ENCODE peak calls at places on chromosomes 12 and 14, in five cellular contexts. One of them, this sample, is unnamed.

GRCh38 chr12:116933101-116933500 is 22.4 kb downstream of the FBXW8 start:
- DNase-seq in cerebellum: no peak
- DNase-seq in fibroblast of the conjunctiva: no peak
- DNase-seq in renal cortical epithelial cell: no peak
- DNase-seq in DMS 273 treated with DMSO at 0.1 percent for 48 hours: no peak
- DNase-seq in this sample: no peak

GRCh38 chr14:96464136-96464535 is 38.0 kb upstream of the PAPOLA start:
- DNase-seq in cerebellum: no peak
- DNase-seq in fibroblast of the conjunctiva: no peak
- DNase-seq in renal cortical epithelial cell: no peak
- DNase-seq in DMS 273 treated with DMSO at 0.1 percent for 48 hours: no peak
- DNase-seq in this sample: no peak

GRCh38 chr12:124709722-124710656 is 142.6 kb upstream of the NCOR2 start:
- DNase-seq in cerebellum: no peak
- DNase-seq in fibroblast of the conjunctiva: no peak
- DNase-seq in renal cortical epithelial cell: no peak
- DNase-seq in DMS 273 treated with DMSO at 0.1 percent for 48 hours: no peak
- DNase-seq in this sample: peak; percentile 42

GRCh38 chr14:99120147-99121026 is 151.6 kb downstream of the BCL11B start:
- DNase-seq in cerebellum: no peak
- DNase-seq in fibroblast of the conjunctiva: no peak
- DNase-seq in renal cortical epithelial cell: no peak
- DNase-seq in DMS 273 treated with DMSO at 0.1 percent for 48 hours: peak; percentile 32
- DNase-seq in this sample: no peak

GRCh38 chr12:1256991-1257390 is 266.0 kb downstream of the ERC1 start:
- DNase-seq in cerebellum: no peak
- DNase-seq in fibroblast of the conjunctiva: no peak
- DNase-seq in renal cortical epithelial cell: no peak
- DNase-seq in DMS 273 treated with DMSO at 0.1 percent for 48 hours: no peak
- DNase-seq in this sample: no peak

GRCh38 chr12:116662612-116663144 is 75.2 kb downstream of the SPRING1 start:
- DNase-seq in cerebellum: no peak
- DNase-seq in fibroblast of the conjunctiva: no peak
- DNase-seq in renal cortical epithelial cell: no peak
- DNase-seq in DMS 273 treated with DMSO at 0.1 percent for 48 hours: peak; percentile 48
- DNase-seq in this sample: no peak

GRCh38 chr14:64705406-64706118 is 1.3 kb downstream of the PLEKHG3 start:
- DNase-seq in cerebellum: no peak
- DNase-seq in fibroblast of the conjunctiva: no peak
- DNase-seq in renal cortical epithelial cell: no peak
- DNase-seq in DMS 273 treated with DMSO at 0.1 percent for 48 hours: no peak
- DNase-seq in this sample: peak; percentile 39

GRCh38 chr12:89538902-89539301 is 13.1 kb upstream of the POC1B start:
- DNase-seq in cerebellum: no peak
- DNase-seq in fibroblast of the conjunctiva: no peak
- DNase-seq in renal cortical epithelial cell: no peak
- DNase-seq in DMS 273 treated with DMSO at 0.1 percent for 48 hours: no peak
- DNase-seq in this sample: no peak

GRCh38 chr12:54251667-54252284 is 28.1 kb downstream of the CBX5 start:
- DNase-seq in cerebellum: peak; percentile 39
- DNase-seq in fibroblast of the conjunctiva: peak; percentile 26
- DNase-seq in renal cortical epithelial cell: peak; percentile 60
- DNase-seq in DMS 273 treated with DMSO at 0.1 percent for 48 hours: no peak
- DNase-seq in this sample: no peak

GRCh38 chr12:6950944-6951540 is at the start of gene PTPN6:
- DNase-seq in cerebellum: no peak
- DNase-seq in fibroblast of the conjunctiva: no peak
- DNase-seq in renal cortical epithelial cell: no peak
- DNase-seq in DMS 273 treated with DMSO at 0.1 percent for 48 hours: no peak
- DNase-seq in this sample: no peak

GRCh38 chr12:4107911-4108697 is 165.5 kb upstream of the CCND2 start:
- DNase-seq in cerebellum: no peak
- DNase-seq in fibroblast of the conjunctiva: no peak
- DNase-seq in renal cortical epithelial cell: no peak
- DNase-seq in DMS 273 treated with DMSO at 0.1 percent for 48 hours: no peak
- DNase-seq in this sample: no peak

GRCh38 chr12:98420403-98420800 is 95.0 kb upstream of the TMPO start:
- DNase-seq in cerebellum: peak; percentile 33
- DNase-seq in fibroblast of the conjunctiva: no peak
- DNase-seq in renal cortical epithelial cell: no peak
- DNase-seq in DMS 273 treated with DMSO at 0.1 percent for 48 hours: no peak
- DNase-seq in this sample: no peak

GRCh38 chr12:92899388-92900001 is 29.6 kb downstream of the EEA1 start:
- DNase-seq in cerebellum: peak; percentile 44
- DNase-seq in fibroblast of the conjunctiva: peak; percentile 96
- DNase-seq in renal cortical epithelial cell: peak; percentile 98
- DNase-seq in DMS 273 treated with DMSO at 0.1 percent for 48 hours: no peak
- DNase-seq in this sample: peak; percentile 95

GRCh38 chr14:81868172-81868571 is 334.5 kb upstream of the SEL1L start:
- DNase-seq in cerebellum: no peak
- DNase-seq in fibroblast of the conjunctiva: no peak
- DNase-seq in renal cortical epithelial cell: no peak
- DNase-seq in DMS 273 treated with DMSO at 0.1 percent for 48 hours: no peak
- DNase-seq in this sample: no peak

GRCh38 chr12:110546339-110546738 is 36.8 kb downstream of the PPTC7 start:
- DNase-seq in cerebellum: no peak
- DNase-seq in fibroblast of the conjunctiva: peak; percentile 72
- DNase-seq in renal cortical epithelial cell: peak; percentile 90
- DNase-seq in DMS 273 treated with DMSO at 0.1 percent for 48 hours: peak; percentile 4
- DNase-seq in this sample: peak; percentile 81

GRCh38 chr14:63164108-63164683 is 40.0 kb upstream of the RHOJ start:
- DNase-seq in cerebellum: no peak
- DNase-seq in fibroblast of the conjunctiva: no peak
- DNase-seq in renal cortical epithelial cell: no peak
- DNase-seq in DMS 273 treated with DMSO at 0.1 percent for 48 hours: no peak
- DNase-seq in this sample: peak; percentile 42

GRCh38 chr14:49982082-49982481 is 89.2 kb downstream of the ARF6 start:
- DNase-seq in cerebellum: no peak
- DNase-seq in fibroblast of the conjunctiva: no peak
- DNase-seq in renal cortical epithelial cell: peak; percentile 61
- DNase-seq in DMS 273 treated with DMSO at 0.1 percent for 48 hours: no peak
- DNase-seq in this sample: no peak

GRCh38 chr12:112635036-112635435 is 156.5 kb upstream of the RPH3A start:
- DNase-seq in cerebellum: no peak
- DNase-seq in fibroblast of the conjunctiva: no peak
- DNase-seq in renal cortical epithelial cell: no peak
- DNase-seq in DMS 273 treated with DMSO at 0.1 percent for 48 hours: no peak
- DNase-seq in this sample: no peak

GRCh38 chr12:1948883-1949282 is 30.4 kb upstream of the CACNA2D4 start:
- DNase-seq in cerebellum: no peak
- DNase-seq in fibroblast of the conjunctiva: no peak
- DNase-seq in renal cortical epithelial cell: no peak
- DNase-seq in DMS 273 treated with DMSO at 0.1 percent for 48 hours: no peak
- DNase-seq in this sample: no peak

GRCh38 chr12:52655720-52656124 is 3.7 kb upstream of the KRT2 start:
- DNase-seq in cerebellum: no peak
- DNase-seq in fibroblast of the conjunctiva: no peak
- DNase-seq in renal cortical epithelial cell: no peak
- DNase-seq in DMS 273 treated with DMSO at 0.1 percent for 48 hours: no peak
- DNase-seq in this sample: peak; percentile 39

GRCh38 chr12:29207120-29207519 is 58.0 kb downstream of the FAR2 start:
- DNase-seq in cerebellum: no peak
- DNase-seq in fibroblast of the conjunctiva: no peak
- DNase-seq in renal cortical epithelial cell: no peak
- DNase-seq in DMS 273 treated with DMSO at 0.1 percent for 48 hours: no peak
- DNase-seq in this sample: no peak

GRCh38 chr14:50318031-50318626 is 6.0 kb downstream of the DMAC2L start:
- DNase-seq in cerebellum: peak; percentile 39
- DNase-seq in fibroblast of the conjunctiva: peak; percentile 47
- DNase-seq in renal cortical epithelial cell: peak; percentile 60
- DNase-seq in DMS 273 treated with DMSO at 0.1 percent for 48 hours: peak; percentile 6
- DNase-seq in this sample: no peak

This sample was measured in foreskin keratinocyte.